ENCODE peak calls at places on chromosomes 6 and 20, in nine cellular contexts. Q, R, I, A, Z, H, K, V and D are unnamed samples.

GRCh38 chr6:136171207-136171606 is 78.9 kb downstream of the MTFR2 start:
- DNase-seq in H (no peak), V (no peak), K (no peak), A (no peak), Z (no peak), I (no peak), Q (no peak), R (no peak), D (no peak)

GRCh38 chr20:7841967-7842301 is 98.3 kb downstream of the HAO1 start:
- DNase-seq in K (no peak), R (peak; percentile 96), Q (no peak), V (no peak), A (peak; percentile 46), Z (no peak), I (no peak), H (no peak), D (no peak)

GRCh38 chr20:62277253-62277652 is 25.5 kb upstream of the ADRM1 start:
- DNase-seq in Z (no peak), H (no peak), Q (no peak), I (no peak), A (no peak), R (no peak), V (no peak), K (no peak), D (no peak)

GRCh38 chr6:73747293-73747692 is 51.3 kb downstream of the CD109 start:
- DNase-seq in I (no peak), K (no peak), V (no peak), R (no peak), Q (no peak), H (no peak), A (no peak), Z (no peak), D (no peak)

GRCh38 chr6:16985484-16986284 is 116.2 kb upstream of the STMND1 start:
- DNase-seq in Q (no peak), H (no peak), R (peak; percentile 92), K (no peak), V (no peak), A (no peak), I (no peak), Z (no peak), D (no peak)

GRCh38 chr6:113719056-113719455 is 138.1 kb upstream of the MARCKS start:
- DNase-seq in R (peak; percentile 40), H (no peak), A (no peak), Q (no peak), V (no peak), Z (no peak), K (no peak), I (peak; percentile 66), D (no peak)

GRCh38 chr20:5402903-5403531 is 86.3 kb upstream of the PROKR2 start:
- DNase-seq in H (no peak), K (peak; percentile 15), Q (no peak), R (no peak), V (peak; percentile 62), A (no peak), Z (peak; percentile 49), I (peak; percentile 38), D (no peak)

GRCh38 chr20:57316795-57317201 is 12.8 kb upstream of the SPO11 start:
- DNase-seq in A (no peak), K (no peak), Z (no peak), I (no peak), Q (no peak), V (no peak), R (no peak), H (no peak), D (no peak)

GRCh38 chr6:1609662-1610496 is at the start of gene FOXC1:
- DNase-seq in K (peak; percentile 89), A (peak; percentile 89), R (peak; percentile 90), H (no peak), I (peak; percentile 91), Q (no peak), Z (peak; percentile 87), V (peak; percentile 71), D (peak; percentile 96)

GRCh38 chr6:147223751-147224150 is 19.5 kb downstream of the STXBP5 start:
- DNase-seq in Q (no peak), K (no peak), I (no peak), V (no peak), A (no peak), Z (no peak), R (no peak), H (no peak), D (no peak)

GRCh38 chr6:158894192-158894591 is 75.0 kb upstream of the EZR start:
- DNase-seq in R (peak; percentile 78), V (no peak), H (no peak), Q (no peak), A (no peak), K (no peak), Z (no peak), I (no peak), D (no peak)

DNA sequence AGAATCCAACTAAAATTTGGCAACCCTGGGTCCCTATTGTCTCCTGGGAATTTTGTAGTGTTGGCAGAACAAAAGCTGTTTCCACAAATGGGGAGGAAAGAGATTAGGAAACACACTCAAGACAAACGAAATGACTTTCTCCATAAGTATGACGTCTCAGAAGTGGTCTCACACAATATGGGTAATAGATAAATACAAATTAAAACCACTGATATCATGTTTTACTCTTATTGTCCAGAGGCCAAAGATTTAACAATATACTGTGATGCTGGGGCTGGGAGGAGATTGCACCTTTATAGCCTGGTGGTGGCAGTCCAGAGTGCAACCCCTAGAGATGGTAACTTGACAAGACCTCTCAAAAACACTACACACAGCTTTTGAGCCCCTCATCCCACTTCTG is 18.6 kb downstream of the FKBP1A start:
- DNase-seq in I (no peak), Q (no peak), H (no peak), Z (no peak), V (no peak), K (no peak), A (no peak), R (no peak), D (no peak)
- TF ChIP-seq CTCF in I (no peak), Q (no peak), H (no peak), Z (no peak), V (no peak), K (no peak), A (peak; percentile 6), R (no peak), D (no peak)

DNA sequence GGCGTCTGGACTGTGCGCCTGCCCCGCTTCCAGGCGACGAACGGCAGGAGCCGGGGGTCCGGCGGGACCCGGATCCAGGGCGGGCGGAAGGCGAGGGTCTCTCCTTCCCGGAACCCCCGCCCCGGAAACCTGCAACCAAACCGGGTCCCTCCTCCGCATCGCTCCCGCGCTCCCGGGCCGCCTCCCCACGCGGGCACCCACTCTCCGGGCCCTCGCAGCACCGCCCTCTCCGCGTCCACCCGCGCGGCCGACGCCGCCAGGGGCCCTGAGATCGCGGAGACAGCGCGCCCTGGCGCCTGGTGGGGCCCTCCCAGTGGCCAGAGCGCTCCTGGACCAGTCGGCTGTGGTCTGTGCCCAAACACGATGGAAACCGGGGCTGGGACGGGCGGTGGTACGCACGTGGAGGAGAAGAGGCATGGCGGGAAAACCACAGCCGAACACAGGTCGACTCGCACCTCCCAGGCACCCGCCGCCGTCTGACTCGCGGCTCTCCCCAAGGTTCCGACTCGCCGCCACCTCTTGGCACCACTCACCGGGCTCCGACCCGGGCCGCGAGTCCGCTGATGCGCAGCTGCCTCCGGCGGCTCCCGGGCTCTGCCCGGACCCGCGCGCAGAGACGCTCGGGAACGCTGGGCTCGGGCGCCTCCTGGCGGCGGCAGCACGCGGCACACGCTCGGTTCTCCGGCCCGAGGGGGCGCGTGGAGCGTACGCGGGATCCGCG is 7.9 kb downstream of the NKX2-2 start:
- DNase-seq in K (peak; percentile 57), Z (peak; percentile 88), I (peak; percentile 63), A (peak; percentile 46), Q (peak; percentile 69), V (no peak), R (peak; percentile 51), H (no peak), D (no peak)
- TF ChIP-seq CTCF in K (peak; percentile 61), Z (peak; percentile 81), I (peak; percentile 85), A (peak; percentile 76), Q (peak; percentile 64), V (peak; percentile 72), R (peak; percentile 60), H (peak; percentile 88), D (peak; percentile 63)

GRCh38 chr20:44621939-44622338 is 29.6 kb downstream of the ADA start:
- DNase-seq in R (no peak), Q (no peak), V (no peak), A (no peak), Z (no peak), I (no peak), K (no peak), H (no peak), D (no peak)
- TF ChIP-seq CTCF in R (no peak), Q (no peak), V (no peak), A (no peak), Z (no peak), I (no peak), K (no peak), H (no peak), D (no peak)

DNA sequence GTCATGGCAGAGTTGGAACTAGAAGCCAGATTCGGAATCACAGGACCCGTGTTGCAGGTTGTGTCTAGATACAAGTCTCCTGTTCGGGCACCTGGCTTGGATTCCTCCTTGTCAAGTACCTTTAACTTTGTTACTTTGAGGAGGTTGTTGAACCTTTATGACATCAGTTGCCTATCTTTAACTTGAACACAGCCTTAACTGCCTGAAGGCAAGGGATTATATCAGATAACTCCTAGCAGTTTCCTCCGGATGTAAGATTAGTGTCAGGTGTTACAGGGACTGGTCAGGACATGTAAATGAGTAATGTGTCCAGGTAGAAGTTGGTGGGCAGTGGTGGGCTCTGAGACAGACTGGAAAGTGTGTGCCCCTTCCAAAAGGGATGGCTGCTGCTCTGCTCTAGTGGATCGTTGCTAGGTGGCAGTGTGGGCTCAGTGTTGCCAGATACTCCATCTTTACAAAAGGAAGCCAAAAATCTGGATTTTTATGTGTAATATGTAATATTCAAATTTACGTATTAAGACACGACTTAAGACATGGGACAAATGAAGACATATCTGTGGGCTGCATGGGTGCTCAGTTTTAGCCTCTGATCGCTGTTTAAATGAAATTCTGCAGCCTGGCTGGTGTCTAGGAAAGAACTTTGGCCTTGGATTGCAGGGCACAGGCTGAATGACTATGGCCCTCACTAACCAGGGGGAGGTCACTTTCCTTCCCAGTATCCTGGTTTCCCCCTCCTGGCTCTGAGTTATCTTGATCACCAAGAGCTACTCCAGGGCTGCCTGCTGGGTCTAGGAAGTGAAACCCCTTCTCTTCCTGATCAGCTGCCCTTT is 27.1 kb downstream of the CHMP4B start:
- DNase-seq in Q (no peak), K (no peak), Z (no peak), A (no peak), R (no peak), V (no peak), I (no peak), H (no peak), D (no peak)
- TF ChIP-seq CTCF in Q (no peak), K (no peak), Z (no peak), A (no peak), R (no peak), V (peak; percentile 65), I (no peak), H (peak; percentile 37), D (no peak)

GRCh38 chr6:149899926-149900619 is 2.2 kb upstream of the RAET1E start:
- DNase-seq in V (no peak), R (no peak), A (no peak), I (no peak), K (no peak), H (no peak), Q (no peak), Z (no peak), D (no peak)
- TF ChIP-seq CTCF in V (no peak), R (no peak), A (no peak), I (no peak), K (no peak), H (no peak), Q (no peak), Z (no peak), D (no peak)

GRCh38 chr20:34871320-34871926 is 1.2 kb downstream of the GGT7 start:
- DNase-seq in R (no peak), A (no peak), K (no peak), Q (no peak), H (no peak), Z (no peak), I (no peak), V (no peak), D (no peak)
- TF ChIP-seq CTCF in R (no peak), A (no peak), K (no peak), Q (no peak), H (no peak), Z (no peak), I (no peak), V (no peak), D (no peak)